ENCODE peak calls at places on chromosomes 11 and 22, in five cellular contexts. G is WTC11, A is H1, K is K562, Z is HepG2. L is an unnamed sample.

GRCh38 chr22:44638966-44639739 is 62.9 kb upstream of the PRR5 start:
- DNase-seq in Z (no peak), K (no peak), A (no peak), G (no peak), L (no peak)

GRCh38 chr11:9138612-9139579 is 47.5 kb upstream of the SCUBE2 start:
- DNase-seq in A (no peak), G (no peak), K (no peak), Z (peak), L (no peak)

GRCh38 chr11:68425866-68426380 is 34.6 kb upstream of the PPP6R3 start:
- DNase-seq in Z (no peak), K (no peak), G (no peak), A (no peak), L (no peak)

GRCh38 chr22:46564084-46564714 is 26.8 kb upstream of the CELSR1 start:
- DNase-seq in Z (no peak), A (no peak), K (no peak), G (no peak), L (no peak)

GRCh38 chr11:128411812-128412211 is 175.5 kb downstream of the ETS1 start:
- DNase-seq in A (no peak), Z (no peak), K (no peak), G (no peak), L (no peak)

GRCh38 chr11:70867661-70868060 is 384.7 kb downstream of the SHANK2 start:
- DNase-seq in Z (no peak), K (no peak), G (no peak), A (no peak), L (no peak)

GRCh38 chr22:50425179-50425916 is 49.5 kb downstream of the SBF1 start:
- DNase-seq in A (no peak), K (no peak), G (no peak), Z (no peak), L (no peak)

GRCh38 chr11:116658876-116659535 is 113.8 kb downstream of the BUD13 start:
- DNase-seq in G (no peak), K (no peak), A (no peak), Z (no peak), L (no peak)

GRCh38 chr11:844693-845644 is 2.3 kb downstream of the TSPAN4 start:
- DNase-seq in G (peak), K (peak), A (peak), Z (peak), L (no peak)

GRCh38 chr11:60891103-60891741 is 15.2 kb downstream of the PRPF19 start:
- DNase-seq in Z (no peak), G (no peak), K (peak), A (no peak), L (no peak)

GRCh38 chr22:49284389-49284788 is 543.3 kb downstream of the BRD1 start:
- DNase-seq in Z (no peak), A (no peak), K (no peak), G (no peak), L (no peak)

GRCh38 chr22:20587206-20587958 is 80.0 kb downstream of the MED15 start:
- DNase-seq in A (no peak), Z (no peak), G (no peak), K (no peak), L (no peak)

GRCh38 chr11:12179521-12179920 is 69.1 kb downstream of the MICAL2 start:
- DNase-seq in K (no peak), Z (no peak), A (no peak), G (no peak), L (no peak)

GRCh38 chr22:20151276-20151588 is 377 bp upstream of the CCDC188 start:
- DNase-seq in Z (no peak), G (no peak), K (no peak), A (no peak), L (no peak)

GRCh38 chr11:14342906-14343305 is 16.1 kb downstream of the RRAS2 start:
- DNase-seq in Z (no peak), G (no peak), K (no peak), A (no peak), L (no peak)

GRCh38 chr11:9527481-9528140 is 45.9 kb upstream of the WEE1 start:
- DNase-seq in Z (no peak), A (no peak), G (no peak), K (no peak), L (no peak)

GRCh38 chr11:30120045-30120589 is 103.3 kb upstream of the KCNA4 start:
- DNase-seq in G (no peak), Z (no peak), A (no peak), K (no peak), L (no peak)

GRCh38 chr22:39152511-39153219 is at the start of gene CBX7:
- DNase-seq in G (peak), Z (peak), K (peak), A (no peak), L (peak)

GRCh38 chr22:25892678-25893077 is 150.7 kb downstream of the MYO18B start:
- DNase-seq in A (no peak), Z (no peak), G (no peak), K (no peak), L (no peak)

GRCh38 chr11:119342023-119342300 is 1.3 kb upstream of the C1QTNF5 start:
- DNase-seq in Z (no peak), A (no peak), K (no peak), G (no peak), L (no peak)

GRCh38 chr11:100925935-100926334 is 203.7 kb downstream of the PGR start:
- DNase-seq in Z (no peak), A (no peak), K (peak), G (no peak), L (peak)

GRCh38 chr11:119263352-119263940 is 53.5 kb downstream of the MCAM start:
- DNase-seq in G (no peak), Z (no peak), K (no peak), A (no peak), L (no peak)

GRCh38 chr11:16186680-16187079 is 169.7 kb downstream of the SOX6 start:
- DNase-seq in Z (no peak), A (no peak), G (no peak), K (no peak), L (no peak)

GRCh38 chr22:46457502-46458488 is 79.6 kb downstream of the CELSR1 start:
- DNase-seq in Z (no peak), G (no peak), K (no peak), A (no peak), L (no peak)

GRCh38 chr11:45163956-45164575 is 17.6 kb downstream of the PRDM11 start:
- DNase-seq in K (no peak), A (no peak), G (no peak), Z (no peak), L (no peak)

GRCh38 chr11:57641011-57641410 is 8.7 kb downstream of the YPEL4 start:
- DNase-seq in G (peak), A (no peak), Z (no peak), K (peak), L (no peak)

GRCh38 chr11:2741377-2742131 is 41.8 kb upstream of the KCNQ1OT1 start:
- DNase-seq in Z (no peak), A (no peak), K (peak), G (no peak), L (no peak)

GRCh38 chr11:113994077-113994954 is 19.4 kb downstream of the HTR3A start:
- DNase-seq in A (no peak), G (peak), Z (no peak), K (peak), L (no peak)

GRCh38 chr11:75721852-75722668 is 4.4 kb downstream of the MOGAT2 start:
- DNase-seq in A (no peak), K (no peak), Z (peak), G (no peak), L (no peak)

GRCh38 chr22:31929126-31929928 is 15.0 kb upstream of the YWHAH start:
- DNase-seq in A (no peak), Z (no peak), K (no peak), G (no peak), L (no peak)

GRCh38 chr11:95089620-95090542 is at the start of gene ENDOD1:
- DNase-seq in A (no peak), G (peak), K (peak), Z (peak), L (no peak)

GRCh38 chr11:95091663-95092062 is 2.0 kb downstream of the ENDOD1 start:
- DNase-seq in A (no peak), G (no peak), K (no peak), Z (no peak), L (no peak)

GRCh38 chr11:95087171-95087570 is 2.5 kb upstream of the ENDOD1 start:
- DNase-seq in K (no peak), Z (no peak), A (no peak), G (no peak), L (no peak)

GRCh38 chr11:95086116-95086515 is 3.5 kb upstream of the ENDOD1 start:
- DNase-seq in G (no peak), A (no peak), K (no peak), Z (no peak), L (no peak)

GRCh38 chr11:95088946-95089619 is 563 bp upstream of the ENDOD1 start:
- DNase-seq in A (no peak), G (no peak), Z (no peak), K (no peak), L (no peak)
- TF ChIP-seq CREB1 in A (no peak), G (no peak), Z (no peak), K (no peak), L (peak)

GRCh38 chr11:129951201-129951882 is 51.3 kb downstream of the PRDM10 start:
- DNase-seq in G (no peak), Z (no peak), K (no peak), A (no peak), L (no peak)
- TF ChIP-seq ATF3 in G (no peak), Z (no peak), K (no peak), A (no peak), L (no peak)

DNA sequence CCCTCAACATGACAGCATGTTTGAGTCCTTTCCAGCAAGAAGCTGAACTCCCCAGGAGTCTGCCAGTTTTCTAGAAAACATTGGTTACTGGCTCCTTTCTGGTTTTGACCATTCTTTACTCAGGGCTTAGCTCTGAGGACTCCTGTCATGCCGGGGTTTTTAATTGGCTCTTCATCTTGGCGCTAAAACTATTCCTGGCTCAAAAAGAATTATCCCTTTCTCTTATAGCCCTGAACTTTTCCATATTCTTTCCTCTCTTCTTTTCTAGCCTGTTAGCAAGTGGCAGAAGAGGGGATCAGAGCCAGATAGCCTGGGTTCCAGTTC is 59.7 kb downstream of the TRAF6 start:
- DNase-seq in Z (no peak), G (no peak), K (no peak), A (no peak), L (no peak)
- TF ChIP-seq CREB1 in Z (no peak), G (no peak), K (no peak), A (no peak), L (no peak)

GRCh38 chr22:17346578-17346977 is 22.7 kb upstream of the CECR2 start:
- DNase-seq in G (no peak), Z (no peak), K (no peak), A (no peak), L (no peak)
- TF ChIP-seq ATF3 in G (no peak), Z (no peak), K (no peak), A (no peak), L (no peak)

L was measured in GM12878.